ENCODE peak calls at places on chromosome 7, in seven cellular contexts. One of them, this sample, is unnamed.

GRCh38 chr7:17640730-17641377 is 299.4 kb downstream of the SNX13 start:
- DNase-seq in caudate nucleus: no peak
- DNase-seq in effector memory CD8-positive, alpha-beta T cell: no peak
- DNase-seq in T follicular helper cell: no peak
- DNase-seq in AG08395: peak
- DNase-seq in stimulated activated CD4-positive, alpha-beta T cell treated with anti-CD3 and anti-CD28 coated beads, Interleukin-15, amount 100 ng/mL, for 1 hour: no peak
- DNase-seq in AML-193: peak
- DNase-seq in this sample: no peak

GRCh38 chr7:30764030-30764991 is 6.9 kb upstream of the MINDY4 start:
- DNase-seq in caudate nucleus: no peak
- DNase-seq in effector memory CD8-positive, alpha-beta T cell: no peak
- DNase-seq in T follicular helper cell: no peak
- DNase-seq in AG08395: peak
- DNase-seq in stimulated activated CD4-positive, alpha-beta T cell treated with anti-CD3 and anti-CD28 coated beads, Interleukin-15, amount 100 ng/mL, for 1 hour: no peak
- DNase-seq in AML-193: no peak
- DNase-seq in this sample: no peak

GRCh38 chr7:157278791-157279678 is 57.8 kb upstream of the DNAJB6 start:
- DNase-seq in caudate nucleus: no peak
- DNase-seq in effector memory CD8-positive, alpha-beta T cell: no peak
- DNase-seq in T follicular helper cell: no peak
- DNase-seq in AG08395: peak
- DNase-seq in stimulated activated CD4-positive, alpha-beta T cell treated with anti-CD3 and anti-CD28 coated beads, Interleukin-15, amount 100 ng/mL, for 1 hour: no peak
- DNase-seq in AML-193: no peak
- DNase-seq in this sample: no peak

GRCh38 chr7:159153511-159153910 is 8.8 kb upstream of the VIPR2 start:
- DNase-seq in caudate nucleus: no peak
- DNase-seq in effector memory CD8-positive, alpha-beta T cell: no peak
- DNase-seq in T follicular helper cell: no peak
- DNase-seq in AG08395: no peak
- DNase-seq in stimulated activated CD4-positive, alpha-beta T cell treated with anti-CD3 and anti-CD28 coated beads, Interleukin-15, amount 100 ng/mL, for 1 hour: no peak
- DNase-seq in AML-193: no peak
- DNase-seq in this sample: no peak

GRCh38 chr7:47424523-47424922 is 157.4 kb downstream of the TNS3 start:
- DNase-seq in caudate nucleus: no peak
- DNase-seq in effector memory CD8-positive, alpha-beta T cell: no peak
- DNase-seq in T follicular helper cell: no peak
- DNase-seq in AG08395: no peak
- DNase-seq in stimulated activated CD4-positive, alpha-beta T cell treated with anti-CD3 and anti-CD28 coated beads, Interleukin-15, amount 100 ng/mL, for 1 hour: no peak
- DNase-seq in AML-193: no peak
- DNase-seq in this sample: no peak

GRCh38 chr7:2633538-2634264 is 1.9 kb downstream of the TTYH3 start:
- DNase-seq in caudate nucleus: peak
- DNase-seq in effector memory CD8-positive, alpha-beta T cell: no peak
- DNase-seq in T follicular helper cell: no peak
- DNase-seq in AG08395: peak
- DNase-seq in stimulated activated CD4-positive, alpha-beta T cell treated with anti-CD3 and anti-CD28 coated beads, Interleukin-15, amount 100 ng/mL, for 1 hour: no peak
- DNase-seq in AML-193: peak
- DNase-seq in this sample: no peak

GRCh38 chr7:108253275-108254044 is 123.3 kb upstream of the LAMB4 start:
- DNase-seq in caudate nucleus: no peak
- DNase-seq in effector memory CD8-positive, alpha-beta T cell: no peak
- DNase-seq in T follicular helper cell: no peak
- DNase-seq in AG08395: peak
- DNase-seq in stimulated activated CD4-positive, alpha-beta T cell treated with anti-CD3 and anti-CD28 coated beads, Interleukin-15, amount 100 ng/mL, for 1 hour: no peak
- DNase-seq in AML-193: no peak
- DNase-seq in this sample: no peak

GRCh38 chr7:101739757-101740398 is 77.5 kb upstream of the CUX1 start:
- DNase-seq in caudate nucleus: no peak
- DNase-seq in effector memory CD8-positive, alpha-beta T cell: no peak
- DNase-seq in T follicular helper cell: no peak
- DNase-seq in AG08395: no peak
- DNase-seq in stimulated activated CD4-positive, alpha-beta T cell treated with anti-CD3 and anti-CD28 coated beads, Interleukin-15, amount 100 ng/mL, for 1 hour: no peak
- DNase-seq in AML-193: no peak
- DNase-seq in this sample: no peak

GRCh38 chr7:66296-66695 is 126.1 kb upstream of the FAM20C start:
- DNase-seq in caudate nucleus: no peak
- DNase-seq in effector memory CD8-positive, alpha-beta T cell: no peak
- DNase-seq in T follicular helper cell: no peak
- DNase-seq in AG08395: no peak
- DNase-seq in stimulated activated CD4-positive, alpha-beta T cell treated with anti-CD3 and anti-CD28 coated beads, Interleukin-15, amount 100 ng/mL, for 1 hour: no peak
- DNase-seq in AML-193: no peak
- DNase-seq in this sample: no peak